ENCODE peak calls at places on chromosomes 7 and 10, in seven cellular contexts. One of them, this sample, is unnamed. For H3K9me3, the result is how much of the 10 kb centered on the place peaks cover.

GRCh38 chr7:85749715-85750453 is 563.0 kb upstream of the SEMA3D start:
- DNase-seq in ovary: no peak
- DNase-seq in esophagus muscularis mucosa: no peak
- DNase-seq in neural progenitor cell: no peak
- DNase-seq in sigmoid colon: no peak
- DNase-seq in HepG2: no peak
- DNase-seq in NT2/D1: no peak
- DNase-seq in this sample: no peak

GRCh38 chr7:69457912-69458491 is 140.3 kb upstream of the AUTS2 start:
- DNase-seq in HepG2: no peak
- DNase-seq in NT2/D1: peak
- DNase-seq in ovary: no peak
- DNase-seq in sigmoid colon: no peak
- DNase-seq in esophagus muscularis mucosa: no peak
- DNase-seq in neural progenitor cell: peak
- DNase-seq in this sample: no peak

GRCh38 chr10:124606822-124607221 is 137.4 kb downstream of the FAM53B start:
- DNase-seq in HepG2: no peak
- DNase-seq in sigmoid colon: no peak
- DNase-seq in NT2/D1: no peak
- DNase-seq in ovary: no peak
- DNase-seq in neural progenitor cell: no peak
- DNase-seq in esophagus muscularis mucosa: no peak
- DNase-seq in this sample: no peak

GRCh38 chr10:85548038-85548437 is 818.6 kb downstream of the GRID1 start:
- DNase-seq in ovary: no peak
- DNase-seq in esophagus muscularis mucosa: no peak
- DNase-seq in HepG2: peak
- DNase-seq in sigmoid colon: no peak
- DNase-seq in NT2/D1: no peak
- DNase-seq in neural progenitor cell: peak
- DNase-seq in this sample: no peak

GRCh38 chr10:69225681-69226080 is 5.5 kb downstream of the HKDC1 start:
- DNase-seq in NT2/D1: no peak
- DNase-seq in HepG2: no peak
- DNase-seq in neural progenitor cell: no peak
- DNase-seq in ovary: no peak
- DNase-seq in esophagus muscularis mucosa: no peak
- DNase-seq in sigmoid colon: no peak
- DNase-seq in this sample: no peak

GRCh38 chr7:112080974-112081373 is 125.2 kb downstream of the DOCK4 start:
- DNase-seq in sigmoid colon: no peak
- DNase-seq in esophagus muscularis mucosa: no peak
- DNase-seq in neural progenitor cell: no peak
- DNase-seq in ovary: no peak
- DNase-seq in HepG2: no peak
- DNase-seq in NT2/D1: no peak
- DNase-seq in this sample: no peak

GRCh38 chr7:110759069-110759468 is 331.9 kb upstream of the LRRN3 start:
- DNase-seq in esophagus muscularis mucosa: no peak
- DNase-seq in sigmoid colon: no peak
- DNase-seq in neural progenitor cell: no peak
- DNase-seq in HepG2: no peak
- DNase-seq in NT2/D1: no peak
- DNase-seq in ovary: no peak
- DNase-seq in this sample: no peak

GRCh38 chr10:94397549-94398370 is 4.6 kb upstream of the TBC1D12 start:
- DNase-seq in neural progenitor cell: no peak
- DNase-seq in sigmoid colon: no peak
- DNase-seq in NT2/D1: no peak
- DNase-seq in HepG2: peak
- DNase-seq in esophagus muscularis mucosa: no peak
- DNase-seq in ovary: no peak
- DNase-seq in this sample: no peak

GRCh38 chr10:49613160-49613881 is 516 bp upstream of the CHAT start:
- DNase-seq in ovary: no peak
- DNase-seq in sigmoid colon: peak
- DNase-seq in esophagus muscularis mucosa: no peak
- DNase-seq in neural progenitor cell: peak
- DNase-seq in NT2/D1: no peak
- DNase-seq in HepG2: no peak
- DNase-seq in this sample: no peak

GRCh38 chr10:30459283-30459682 is 25.3 kb downstream of the MAP3K8 start:
- DNase-seq in sigmoid colon: peak
- DNase-seq in NT2/D1: no peak
- DNase-seq in HepG2: no peak
- DNase-seq in ovary: no peak
- DNase-seq in esophagus muscularis mucosa: no peak
- DNase-seq in neural progenitor cell: no peak
- DNase-seq in this sample: no peak

GRCh38 chr10:1057106-1057657 is 997 bp downstream of the WDR37 start:
- DNase-seq in esophagus muscularis mucosa: no peak
- DNase-seq in NT2/D1: no peak
- DNase-seq in ovary: no peak
- DNase-seq in HepG2: no peak
- DNase-seq in sigmoid colon: no peak
- DNase-seq in neural progenitor cell: peak
- DNase-seq in this sample: no peak

GRCh38 chr10:80529604-80530003 is 8.1 kb upstream of the SH2D4B start:
- DNase-seq in NT2/D1: no peak
- DNase-seq in esophagus muscularis mucosa: no peak
- DNase-seq in sigmoid colon: no peak
- DNase-seq in ovary: no peak
- DNase-seq in neural progenitor cell: no peak
- DNase-seq in HepG2: no peak
- DNase-seq in this sample: no peak

GRCh38 chr7:105264707-105265106 is 124.0 kb downstream of the SRPK2 start:
- DNase-seq in HepG2: no peak
- DNase-seq in sigmoid colon: no peak
- DNase-seq in NT2/D1: no peak
- DNase-seq in esophagus muscularis mucosa: no peak
- DNase-seq in neural progenitor cell: no peak
- DNase-seq in ovary: no peak
- DNase-seq in this sample: no peak

GRCh38 chr7:22730921-22731654 is 4.1 kb downstream of the IL6 start:
- DNase-seq in NT2/D1: no peak
- DNase-seq in neural progenitor cell: no peak
- DNase-seq in HepG2: no peak
- DNase-seq in ovary: no peak
- DNase-seq in esophagus muscularis mucosa: no peak
- DNase-seq in sigmoid colon: no peak
- DNase-seq in this sample: no peak

GRCh38 chr7:116670409-116671036 is 1.5 kb upstream of the MET start:
- DNase-seq in HepG2: peak
- DNase-seq in ovary: no peak
- DNase-seq in esophagus muscularis mucosa: no peak
- DNase-seq in NT2/D1: no peak
- DNase-seq in sigmoid colon: no peak
- DNase-seq in neural progenitor cell: no peak
- DNase-seq in this sample: no peak

GRCh38 chr10:112955736-112956421 is 5.8 kb downstream of the TCF7L2 start:
- DNase-seq in esophagus muscularis mucosa: no peak
- DNase-seq in ovary: no peak
- DNase-seq in HepG2: no peak
- DNase-seq in sigmoid colon: peak
- DNase-seq in neural progenitor cell: no peak
- DNase-seq in NT2/D1: no peak
- DNase-seq in this sample: no peak

GRCh38 chr10:68492118-68492517 is 20.3 kb upstream of the DNA2 start:
- DNase-seq in sigmoid colon: no peak
- DNase-seq in HepG2: no peak
- DNase-seq in neural progenitor cell: no peak
- DNase-seq in NT2/D1: no peak
- DNase-seq in esophagus muscularis mucosa: no peak
- DNase-seq in ovary: no peak
- DNase-seq in this sample: no peak

GRCh38 chr7:121278120-121279021 is 50.4 kb upstream of the WNT16 start:
- DNase-seq in NT2/D1: peak
- DNase-seq in neural progenitor cell: no peak
- DNase-seq in sigmoid colon: no peak
- DNase-seq in esophagus muscularis mucosa: no peak
- DNase-seq in ovary: no peak
- DNase-seq in HepG2: no peak
- DNase-seq in this sample: no peak

GRCh38 chr10:4723860-4724259 is 102.1 kb upstream of the AKR1E2 start:
- DNase-seq in sigmoid colon: no peak
- DNase-seq in ovary: no peak
- DNase-seq in esophagus muscularis mucosa: no peak
- DNase-seq in neural progenitor cell: no peak
- DNase-seq in HepG2: no peak
- DNase-seq in NT2/D1: no peak
- DNase-seq in this sample: no peak

GRCh38 chr10:4719671-4720070 is 106.3 kb upstream of the AKR1E2 start:
- DNase-seq in sigmoid colon: no peak
- DNase-seq in neural progenitor cell: no peak
- DNase-seq in esophagus muscularis mucosa: no peak
- DNase-seq in ovary: no peak
- DNase-seq in NT2/D1: no peak
- DNase-seq in HepG2: no peak
- DNase-seq in this sample: no peak

GRCh38 chr10:4720463-4720862 is 105.5 kb upstream of the AKR1E2 start:
- DNase-seq in sigmoid colon: no peak
- DNase-seq in esophagus muscularis mucosa: no peak
- DNase-seq in ovary: no peak
- DNase-seq in NT2/D1: no peak
- DNase-seq in neural progenitor cell: no peak
- DNase-seq in HepG2: no peak
- DNase-seq in this sample: no peak

GRCh38 chr10:4719040-4719439 is 107.0 kb upstream of the AKR1E2 start:
- DNase-seq in HepG2: no peak
- DNase-seq in esophagus muscularis mucosa: no peak
- DNase-seq in NT2/D1: no peak
- DNase-seq in ovary: no peak
- DNase-seq in neural progenitor cell: no peak
- DNase-seq in sigmoid colon: no peak
- DNase-seq in this sample: no peak

GRCh38 chr10:4721994-4722753 is 103.8 kb upstream of the AKR1E2 start:
- DNase-seq in ovary: no peak
- DNase-seq in NT2/D1: no peak
- DNase-seq in esophagus muscularis mucosa: no peak
- DNase-seq in neural progenitor cell: no peak
- DNase-seq in HepG2: no peak
- DNase-seq in sigmoid colon: no peak
- DNase-seq in this sample: no peak
- H3K9me3 ChIP-seq in ovary: under half
- H3K9me3 ChIP-seq in NT2/D1: under half
- H3K9me3 ChIP-seq in esophagus muscularis mucosa: under half
- H3K9me3 ChIP-seq in neural progenitor cell: under half
- H3K9me3 ChIP-seq in HepG2: under half
- H3K9me3 ChIP-seq in sigmoid colon: under half
- H3K9me3 ChIP-seq in this sample: under half

GRCh38 chr7:153399554-153399940 is 640.0 kb downstream of the ACTR3B start:
- DNase-seq in neural progenitor cell: peak
- DNase-seq in HepG2: no peak
- DNase-seq in esophagus muscularis mucosa: no peak
- DNase-seq in sigmoid colon: no peak
- DNase-seq in ovary: no peak
- DNase-seq in NT2/D1: peak
- DNase-seq in this sample: no peak

GRCh38 chr7:153402721-153403541 is 643.4 kb downstream of the ACTR3B start:
- DNase-seq in sigmoid colon: no peak
- DNase-seq in neural progenitor cell: no peak
- DNase-seq in NT2/D1: no peak
- DNase-seq in HepG2: no peak
- DNase-seq in esophagus muscularis mucosa: no peak
- DNase-seq in ovary: no peak
- DNase-seq in this sample: no peak

GRCh38 chr7:153400735-153401593 is 641.4 kb downstream of the ACTR3B start:
- DNase-seq in NT2/D1: no peak
- DNase-seq in ovary: no peak
- DNase-seq in sigmoid colon: no peak
- DNase-seq in esophagus muscularis mucosa: no peak
- DNase-seq in neural progenitor cell: no peak
- DNase-seq in HepG2: no peak
- DNase-seq in this sample: no peak

GRCh38 chr7:153404124-153404523 is 644.6 kb downstream of the ACTR3B start:
- DNase-seq in sigmoid colon: no peak
- DNase-seq in ovary: no peak
- DNase-seq in neural progenitor cell: no peak
- DNase-seq in NT2/D1: no peak
- DNase-seq in esophagus muscularis mucosa: no peak
- DNase-seq in HepG2: no peak
- DNase-seq in this sample: no peak

DNA sequence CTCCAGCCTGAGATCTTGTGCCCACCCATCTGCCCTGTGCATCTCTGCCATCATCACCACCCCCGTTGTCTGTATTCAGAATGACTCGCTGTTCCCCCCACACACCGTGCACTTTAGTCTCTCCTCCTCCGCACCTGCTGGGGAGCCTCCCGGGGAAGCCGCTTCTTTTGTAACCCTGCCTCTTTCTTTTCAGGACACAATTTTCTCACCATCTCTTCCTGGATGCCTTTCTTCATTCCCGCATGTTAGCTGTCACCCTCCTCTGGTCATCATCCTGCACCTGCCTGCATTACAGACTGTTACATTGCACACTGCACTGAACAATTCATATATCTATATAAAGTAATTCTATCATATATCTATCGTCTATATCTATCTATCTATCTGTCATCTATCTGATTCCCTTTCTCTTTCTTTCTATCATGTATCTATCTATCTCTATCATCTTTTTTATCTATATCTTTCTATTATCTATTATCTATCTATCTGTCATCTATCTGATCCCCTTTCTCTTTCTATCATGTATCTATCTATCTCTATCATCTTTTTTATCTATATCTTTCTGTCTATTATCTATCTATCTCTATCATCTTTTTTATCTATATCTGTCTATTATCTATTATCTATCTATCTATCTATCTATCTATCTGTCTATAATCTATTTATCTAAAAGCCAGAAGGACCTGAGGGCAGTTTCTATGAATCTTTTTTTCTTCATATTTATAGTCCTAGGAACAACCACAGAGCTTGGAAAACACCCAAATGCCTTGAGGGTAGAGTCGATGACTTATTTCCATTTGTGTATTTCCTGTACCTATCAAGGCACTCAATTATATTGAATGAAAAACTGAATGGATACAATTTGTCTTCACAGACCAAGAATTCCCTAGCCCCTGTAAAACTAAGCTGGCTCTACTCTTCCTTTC is 642.5 kb downstream of the ACTR3B start:
- DNase-seq in ovary: no peak
- DNase-seq in HepG2: no peak
- DNase-seq in NT2/D1: no peak
- DNase-seq in sigmoid colon: no peak
- DNase-seq in neural progenitor cell: no peak
- DNase-seq in esophagus muscularis mucosa: no peak
- DNase-seq in this sample: no peak
- H3K9me3 ChIP-seq in ovary: under half
- H3K9me3 ChIP-seq in HepG2: under half
- H3K9me3 ChIP-seq in NT2/D1: under half
- H3K9me3 ChIP-seq in sigmoid colon: under half
- H3K9me3 ChIP-seq in neural progenitor cell: under half
- H3K9me3 ChIP-seq in esophagus muscularis mucosa: under half
- H3K9me3 ChIP-seq in this sample: under half

GRCh38 chr7:51455513-51455912 is 138.9 kb upstream of the COBL start:
- DNase-seq in esophagus muscularis mucosa: no peak
- DNase-seq in ovary: no peak
- DNase-seq in HepG2: no peak
- DNase-seq in NT2/D1: no peak
- DNase-seq in sigmoid colon: no peak
- DNase-seq in neural progenitor cell: no peak
- DNase-seq in this sample: no peak
- H3K9me3 ChIP-seq in esophagus muscularis mucosa: under half
- H3K9me3 ChIP-seq in ovary: under half
- H3K9me3 ChIP-seq in HepG2: under half
- H3K9me3 ChIP-seq in NT2/D1: under half
- H3K9me3 ChIP-seq in sigmoid colon: under half
- H3K9me3 ChIP-seq in neural progenitor cell: under half
- H3K9me3 ChIP-seq in this sample: under half

GRCh38 chr7:93132216-93132615 is 14.4 kb upstream of the SAMD9 start:
- DNase-seq in NT2/D1: no peak
- DNase-seq in ovary: no peak
- DNase-seq in HepG2: no peak
- DNase-seq in sigmoid colon: no peak
- DNase-seq in neural progenitor cell: no peak
- DNase-seq in esophagus muscularis mucosa: no peak
- DNase-seq in this sample: no peak
- H3K9me3 ChIP-seq in NT2/D1: under half
- H3K9me3 ChIP-seq in ovary: under half
- H3K9me3 ChIP-seq in HepG2: under half
- H3K9me3 ChIP-seq in sigmoid colon: under half
- H3K9me3 ChIP-seq in neural progenitor cell: under half
- H3K9me3 ChIP-seq in esophagus muscularis mucosa: half or more
- H3K9me3 ChIP-seq in this sample: half or more

This sample was measured in stomach.